ENCODE peak calls at places on chromosomes 2 and 18, in five cellular contexts. O, L, T, H and J are unnamed samples. For H3K9me2, the result is how much of the 10 kb centered on the place peaks cover.

GRCh38 chr18:47595816-47596501 is 334.5 kb downstream of the SMAD2 start:
- DNase-seq in O (peak), H (no peak), T (peak), L (peak), J (no peak)

GRCh38 chr2:173354601-173355131 is at the start of gene CDCA7:
- DNase-seq in O (peak), L (peak), H (peak), T (peak), J (peak)

GRCh38 chr2:3459185-3460015 is 59.9 kb downstream of the ADI1 start:
- DNase-seq in T (peak), L (no peak), O (no peak), H (peak), J (peak)

GRCh38 chr18:46899274-46899948 is 17.9 kb downstream of the PIAS2 start:
- DNase-seq in H (no peak), O (no peak), T (peak), L (no peak), J (no peak)

GRCh38 chr18:8212893-8213805 is 396.1 kb upstream of the RAB12 start:
- DNase-seq in T (no peak), L (no peak), H (no peak), O (no peak), J (no peak)

GRCh38 chr2:65813772-65814171 is 381.4 kb upstream of the SPRED2 start:
- DNase-seq in L (no peak), O (no peak), H (no peak), T (no peak), J (no peak)

GRCh38 chr2:182324665-182325064 is 102.2 kb downstream of the PDE1A start:
- DNase-seq in O (no peak), T (no peak), L (no peak), H (no peak), J (no peak)

GRCh38 chr18:304887-305529 is 37.2 kb upstream of the THOC1 start:
- DNase-seq in O (no peak), L (no peak), T (peak), H (no peak), J (no peak)

GRCh38 chr2:173997269-173997668 is 32.1 kb upstream of the SP3 start:
- DNase-seq in O (no peak), H (no peak), T (no peak), L (peak), J (no peak)

GRCh38 chr2:121099329-121100318 is 185.4 kb downstream of the TFCP2L1 start:
- DNase-seq in L (peak), T (peak), H (peak), O (peak), J (no peak)

GRCh38 chr2:45944075-45944474 is 292.6 kb downstream of the PRKCE start:
- DNase-seq in L (no peak), O (peak), T (no peak), H (no peak), J (no peak)

GRCh38 chr2:54081574-54081973 is 33.8 kb upstream of the ACYP2 start:
- DNase-seq in T (no peak), H (no peak), L (no peak), O (no peak), J (no peak)

GRCh38 chr2:201058914-201059313 is 12.6 kb downstream of the HYCC2 start:
- DNase-seq in L (no peak), H (no peak), T (no peak), O (no peak), J (peak)

GRCh38 chr2:20050104-20050711 is 1.2 kb downstream of the LAPTM4A start:
- DNase-seq in H (peak), T (peak), L (peak), O (no peak), J (peak)

GRCh38 chr2:200477667-200478121 is 32.2 kb downstream of the KCTD18 start:
- DNase-seq in T (no peak), H (no peak), L (no peak), O (no peak), J (no peak)

GRCh38 chr2:42095923-42096408 is 48.1 kb downstream of the PKDCC start:
- DNase-seq in O (peak), H (peak), T (peak), L (peak), J (peak)

GRCh38 chr2:46942143-46942526 is 26.5 kb upstream of the MCFD2 start:
- DNase-seq in O (no peak), H (peak), L (peak), T (no peak), J (peak)

GRCh38 chr2:233919938-233920337 is 2.8 kb downstream of the TRPM8 start:
- DNase-seq in H (no peak), T (no peak), O (no peak), L (no peak), J (no peak)

GRCh38 chr2:241499146-241499965 is 9.0 kb downstream of the STK25 start:
- DNase-seq in L (no peak), H (no peak), O (no peak), T (no peak), J (no peak)

GRCh38 chr2:67055387-67056304 is 341.5 kb upstream of the ETAA1 start:
- DNase-seq in L (no peak), O (no peak), H (no peak), T (no peak), J (no peak)
- TF ChIP-seq EZH2phosphoT487 in L (no peak), O (no peak), H (no peak), T (no peak), J (no peak)

GRCh38 chr2:17303054-17303453 is 215.2 kb downstream of the RAD51AP2 start:
- DNase-seq in O (no peak), L (no peak), T (no peak), H (no peak), J (no peak)
- H3K9me2 ChIP-seq in O (under half), L (under half), T (under half), H (under half), J (under half)

DNA sequence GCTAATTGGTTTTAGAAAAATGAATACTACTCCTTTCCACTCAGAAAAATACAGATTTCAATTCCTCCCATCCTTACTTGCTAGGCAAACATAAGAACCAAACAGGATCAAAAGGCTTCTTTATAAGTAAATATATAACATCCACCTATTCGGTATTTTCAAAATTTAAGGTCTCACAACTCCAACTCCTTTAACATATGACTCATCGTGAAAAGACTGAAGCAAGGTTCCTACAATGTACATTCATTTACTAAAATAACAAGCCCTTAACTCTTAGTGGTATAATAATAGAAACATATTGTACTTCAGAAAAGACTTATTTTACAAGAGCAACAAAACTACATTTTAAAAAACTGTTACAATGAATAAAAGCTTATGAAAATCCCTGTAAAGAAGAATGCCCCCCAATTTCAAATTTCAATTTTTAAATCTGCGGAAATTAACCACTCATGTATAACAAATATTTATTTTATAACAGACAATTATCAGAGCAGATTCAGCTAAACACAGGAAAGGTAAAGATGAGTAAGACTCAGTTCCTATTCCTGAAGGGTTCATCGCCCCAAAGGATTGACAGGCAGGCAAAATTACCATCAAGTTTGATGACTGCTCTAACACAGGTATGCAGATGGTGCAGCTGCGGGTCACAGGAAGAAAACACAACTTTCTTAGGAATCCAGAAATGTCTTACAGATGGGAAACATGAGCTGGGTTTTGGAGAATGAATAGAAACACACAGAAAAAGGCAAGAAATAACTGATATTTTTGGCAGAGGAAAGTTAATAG is 96.4 kb downstream of the COBLL1 start:
- DNase-seq in H (no peak), T (no peak), O (no peak), L (no peak), J (no peak)
- H2AFZ ChIP-seq in H (no peak), T (no peak), O (no peak), L (no peak), J (no peak)

GRCh38 chr2:28404086-28404485 is 11.4 kb downstream of the FOSL2 start:
- DNase-seq in O (no peak), L (no peak), H (no peak), T (no peak), J (no peak)
- TF ChIP-seq EZH2phosphoT487 in O (no peak), L (no peak), H (no peak), T (no peak), J (no peak)

GRCh38 chr18:78913395-78913794 is 66.2 kb upstream of the SALL3 start:
- DNase-seq in L (no peak), T (no peak), H (no peak), O (no peak), J (no peak)
- H3K9me2 ChIP-seq in L (under half), T (under half), H (under half), O (under half), J (under half)